ENCODE peak calls at places on chromosomes 12 and 14, in five cellular contexts. One of them, this sample, is unnamed.

GRCh38 chr14:72883963-72884362 is 9.9 kb downstream of the DPF3 start:
- DNase-seq in H1: no peak
- DNase-seq in GM12878: peak; percentile 60
- DNase-seq in A549: no peak
- DNase-seq in HepG2: no peak
- DNase-seq in this sample: no peak

GRCh38 chr14:64998455-64998931 is 11.8 kb downstream of the FNTB start:
- DNase-seq in HepG2: no peak
- DNase-seq in A549: no peak
- DNase-seq in GM12878: no peak
- DNase-seq in H1: no peak
- DNase-seq in this sample: no peak

GRCh38 chr14:69763761-69764510 is 3.0 kb upstream of the SRSF5 start:
- DNase-seq in GM12878: no peak
- DNase-seq in A549: no peak
- DNase-seq in HepG2: no peak
- DNase-seq in H1: no peak
- DNase-seq in this sample: no peak

GRCh38 chr12:121300083-121300819 is 3.7 kb upstream of the CAMKK2 start:
- DNase-seq in H1: no peak
- DNase-seq in GM12878: no peak
- DNase-seq in A549: no peak
- DNase-seq in HepG2: no peak
- DNase-seq in this sample: no peak

GRCh38 chr12:111360325-111360930 is 8.5 kb downstream of the PHETA1 start:
- DNase-seq in H1: no peak
- DNase-seq in A549: no peak
- DNase-seq in HepG2: no peak
- DNase-seq in GM12878: no peak
- DNase-seq in this sample: no peak

GRCh38 chr14:61213930-61214329 is 67.2 kb downstream of the TMEM30B start:
- DNase-seq in A549: no peak
- DNase-seq in HepG2: no peak
- DNase-seq in GM12878: no peak
- DNase-seq in H1: no peak
- DNase-seq in this sample: no peak

GRCh38 chr14:101063121-101063520 is 159.6 kb upstream of the RTL1 start:
- DNase-seq in H1: no peak
- DNase-seq in HepG2: no peak
- DNase-seq in A549: no peak
- DNase-seq in GM12878: no peak
- DNase-seq in this sample: no peak

GRCh38 chr14:56414231-56414630 is 165.4 kb upstream of the TMEM260 start:
- DNase-seq in H1: no peak
- DNase-seq in GM12878: no peak
- DNase-seq in HepG2: no peak
- DNase-seq in A549: no peak
- DNase-seq in this sample: no peak

GRCh38 chr12:57138526-57139272 is 8.7 kb downstream of the LRP1-AS start:
- DNase-seq in GM12878: no peak
- DNase-seq in H1: no peak
- DNase-seq in HepG2: peak; percentile 83
- DNase-seq in A549: no peak
- DNase-seq in this sample: peak; percentile 61

GRCh38 chr14:71437870-71438269 is 494.4 kb upstream of the RGS6 start:
- DNase-seq in H1: no peak
- DNase-seq in A549: no peak
- DNase-seq in GM12878: no peak
- DNase-seq in HepG2: no peak
- DNase-seq in this sample: no peak

GRCh38 chr12:54025507-54026393 is 2.5 kb upstream of the HOXC6 start:
- DNase-seq in HepG2: no peak
- DNase-seq in GM12878: no peak
- DNase-seq in H1: no peak
- DNase-seq in A549: no peak
- DNase-seq in this sample: no peak

GRCh38 chr12:54029529-54030441 is 1.5 kb downstream of the HOXC6 start:
- DNase-seq in A549: no peak
- DNase-seq in HepG2: no peak
- DNase-seq in GM12878: no peak
- DNase-seq in H1: no peak
- DNase-seq in this sample: no peak

GRCh38 chr12:54026640-54027441 is 1.4 kb upstream of the HOXC6 start:
- DNase-seq in H1: no peak
- DNase-seq in HepG2: no peak
- DNase-seq in A549: no peak
- DNase-seq in GM12878: no peak
- DNase-seq in this sample: no peak

GRCh38 chr12:54028324-54029201 is at the start of gene HOXC6:
- DNase-seq in A549: peak; percentile 90
- DNase-seq in H1: no peak
- DNase-seq in GM12878: no peak
- DNase-seq in HepG2: no peak
- DNase-seq in this sample: peak; percentile 75

DNA sequence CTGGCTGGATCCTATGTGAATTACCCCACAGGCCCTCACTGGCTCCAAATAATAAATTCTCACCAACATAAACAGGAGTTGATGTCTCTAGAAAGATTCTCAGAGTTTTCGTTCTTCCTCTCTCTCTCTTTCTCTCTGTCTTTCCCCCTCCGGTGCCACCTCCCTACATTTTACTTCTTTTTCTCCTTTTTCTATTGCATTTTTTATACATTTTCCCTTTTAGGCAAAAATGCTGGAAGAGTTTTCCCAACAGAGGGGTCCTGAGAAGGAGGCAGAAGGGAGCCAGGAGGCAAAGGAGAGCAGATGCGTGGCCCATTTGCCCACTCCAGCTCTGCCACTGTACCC is 826 bp upstream of the HOXC6 start:
- DNase-seq in HepG2: no peak
- DNase-seq in H1: no peak
- DNase-seq in A549: no peak
- DNase-seq in GM12878: no peak
- DNase-seq in this sample: no peak
- TF ChIP-seq KDM1A in HepG2: no peak
- TF ChIP-seq KDM1A in H1: no peak
- TF ChIP-seq KDM1A in A549: no peak
- TF ChIP-seq KDM1A in GM12878: no peak
- TF ChIP-seq KDM1A in this sample: no peak

GRCh38 chr12:71828813-71829212 is 10.7 kb upstream of the TBC1D15 start:
- DNase-seq in GM12878: no peak
- DNase-seq in A549: no peak
- DNase-seq in HepG2: no peak
- DNase-seq in H1: no peak
- DNase-seq in this sample: no peak
- TF ChIP-seq KDM1A in GM12878: no peak
- TF ChIP-seq KDM1A in A549: no peak
- TF ChIP-seq KDM1A in HepG2: no peak
- TF ChIP-seq KDM1A in H1: no peak
- TF ChIP-seq KDM1A in this sample: no peak

DNA sequence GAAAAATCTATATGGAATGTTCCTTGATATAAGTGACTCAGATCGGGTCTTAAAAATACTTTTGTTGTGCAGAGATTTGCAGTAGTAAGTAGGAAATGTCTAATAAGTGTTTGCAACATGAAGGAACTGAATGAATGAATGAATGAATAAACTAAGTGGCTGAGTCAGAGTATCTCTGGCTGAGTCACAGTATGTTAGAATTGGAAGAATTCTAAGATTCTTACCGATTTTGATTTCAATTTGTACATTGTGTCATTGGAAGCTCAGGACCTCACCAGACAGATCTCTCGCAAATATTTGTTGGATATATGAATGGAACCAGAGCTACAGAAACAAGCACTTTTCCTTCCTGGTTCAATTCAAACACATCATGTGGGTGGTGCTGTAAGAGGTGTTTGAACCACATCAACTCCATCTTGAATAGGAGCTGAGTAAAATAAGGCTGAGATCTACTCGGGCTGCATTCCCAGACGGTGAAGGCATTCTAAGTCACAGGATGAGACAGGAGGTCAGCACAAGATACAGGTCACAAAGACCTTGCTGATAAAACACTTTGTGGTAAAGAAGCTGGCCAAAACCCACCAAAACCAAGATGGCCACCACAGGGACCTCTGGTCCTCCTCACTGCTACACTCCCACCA is 123.9 kb upstream of the FOXN3 start:
- DNase-seq in H1: no peak
- DNase-seq in A549: no peak
- DNase-seq in HepG2: no peak
- DNase-seq in GM12878: no peak
- DNase-seq in this sample: no peak
- TF ChIP-seq KDM1A in H1: no peak
- TF ChIP-seq KDM1A in A549: no peak
- TF ChIP-seq KDM1A in HepG2: no peak
- TF ChIP-seq KDM1A in GM12878: no peak
- TF ChIP-seq KDM1A in this sample: no peak

GRCh38 chr14:26286066-26286791 is 311.6 kb downstream of the NOVA1 start:
- DNase-seq in GM12878: no peak
- DNase-seq in H1: no peak
- DNase-seq in HepG2: no peak
- DNase-seq in A549: no peak
- DNase-seq in this sample: no peak

GRCh38 chr14:26286806-26287205 is 311.0 kb downstream of the NOVA1 start:
- DNase-seq in H1: no peak
- DNase-seq in GM12878: no peak
- DNase-seq in HepG2: no peak
- DNase-seq in A549: no peak
- DNase-seq in this sample: no peak

GRCh38 chr14:26281280-26281998 is 316.4 kb downstream of the NOVA1 start:
- DNase-seq in GM12878: no peak
- DNase-seq in A549: peak; percentile 5
- DNase-seq in H1: no peak
- DNase-seq in HepG2: peak; percentile 66
- DNase-seq in this sample: peak; percentile 78

GRCh38 chr14:26276757-26277156 is 321.1 kb downstream of the NOVA1 start:
- DNase-seq in A549: no peak
- DNase-seq in GM12878: no peak
- DNase-seq in HepG2: no peak
- DNase-seq in H1: no peak
- DNase-seq in this sample: no peak

DNA sequence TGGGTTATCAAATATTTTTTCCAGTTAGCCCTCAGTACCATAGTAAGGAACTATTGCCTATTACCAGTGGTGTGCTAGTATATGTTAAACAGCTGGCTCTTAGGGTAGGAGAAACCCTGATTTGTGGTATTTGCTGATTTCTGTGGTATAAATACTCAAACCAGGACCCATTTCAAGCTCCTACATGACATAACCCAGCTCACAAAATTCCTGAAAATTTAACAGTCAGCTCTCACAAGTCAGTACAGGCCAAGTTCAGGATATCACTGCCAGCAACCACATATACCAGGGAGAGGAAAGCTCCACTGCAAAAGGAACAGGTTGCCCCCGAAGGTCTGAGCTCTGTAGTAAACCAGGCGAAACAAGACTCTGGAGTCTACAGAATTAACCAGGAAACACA is 315.3 kb downstream of the NOVA1 start:
- DNase-seq in A549: no peak
- DNase-seq in HepG2: no peak
- DNase-seq in GM12878: no peak
- DNase-seq in H1: no peak
- DNase-seq in this sample: no peak
- TF ChIP-seq KDM1A in A549: no peak
- TF ChIP-seq KDM1A in HepG2: no peak
- TF ChIP-seq KDM1A in GM12878: no peak
- TF ChIP-seq KDM1A in H1: no peak
- TF ChIP-seq KDM1A in this sample: no peak

GRCh38 chr12:46794593-46795190 is 31.1 kb downstream of the SLC38A4 start:
- DNase-seq in HepG2: no peak
- DNase-seq in H1: no peak
- DNase-seq in GM12878: peak; percentile 28
- DNase-seq in A549: no peak
- DNase-seq in this sample: no peak
- TF ChIP-seq KDM1A in HepG2: no peak
- TF ChIP-seq KDM1A in H1: no peak
- TF ChIP-seq KDM1A in GM12878: no peak
- TF ChIP-seq KDM1A in A549: no peak
- TF ChIP-seq KDM1A in this sample: no peak

DNA sequence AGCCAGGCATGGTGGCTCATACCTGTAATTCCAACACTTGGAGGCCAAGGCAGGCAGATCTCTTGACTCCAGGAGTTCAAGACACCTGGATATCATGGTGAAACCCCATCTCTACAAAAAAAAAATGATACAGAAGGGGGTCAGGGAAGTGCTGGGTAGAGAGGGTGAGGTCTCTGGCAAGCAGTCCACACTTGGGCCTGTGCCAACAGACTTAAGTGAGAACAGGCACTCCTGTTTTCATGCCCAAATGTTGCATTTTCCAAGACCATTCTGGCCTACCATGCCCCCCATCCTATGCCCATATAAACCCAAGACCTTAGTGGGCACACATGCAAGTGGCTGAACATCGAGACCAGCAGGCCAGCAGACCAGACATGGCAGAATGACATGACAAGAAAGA is 16.0 kb upstream of the CMAS start:
- DNase-seq in H1: no peak
- DNase-seq in GM12878: no peak
- DNase-seq in A549: no peak
- DNase-seq in HepG2: no peak
- DNase-seq in this sample: no peak
- TF ChIP-seq KDM1A in H1: no peak
- TF ChIP-seq KDM1A in GM12878: no peak
- TF ChIP-seq KDM1A in A549: no peak
- TF ChIP-seq KDM1A in HepG2: no peak
- TF ChIP-seq KDM1A in this sample: no peak

DNA sequence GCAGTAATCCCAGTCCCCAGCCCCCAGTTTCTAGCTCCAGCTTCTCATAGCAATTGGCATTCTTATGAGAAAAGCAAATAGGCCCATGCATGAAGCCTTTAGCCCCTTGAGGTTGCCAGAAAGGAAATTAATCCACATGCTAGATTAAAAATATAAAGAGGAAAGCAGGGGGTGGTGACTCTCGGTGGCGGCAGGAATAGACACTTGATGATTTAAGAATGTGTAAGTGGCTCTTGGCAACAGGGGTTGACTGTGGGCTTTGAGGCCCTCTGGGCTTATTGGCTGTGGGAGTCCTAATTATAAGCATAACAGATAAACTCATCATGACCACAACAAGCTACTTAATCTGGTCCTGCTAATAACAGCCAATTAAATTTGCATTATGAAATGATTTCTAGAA is 1367.3 kb upstream of the FLRT2 start:
- DNase-seq in A549: no peak
- DNase-seq in H1: no peak
- DNase-seq in GM12878: no peak
- DNase-seq in HepG2: no peak
- DNase-seq in this sample: no peak
- TF ChIP-seq KDM1A in A549: no peak
- TF ChIP-seq KDM1A in H1: no peak
- TF ChIP-seq KDM1A in GM12878: no peak
- TF ChIP-seq KDM1A in HepG2: no peak
- TF ChIP-seq KDM1A in this sample: no peak

GRCh38 chr12:94813314-94813713 is 163.0 kb upstream of the TMCC3 start:
- DNase-seq in A549: no peak
- DNase-seq in GM12878: no peak
- DNase-seq in HepG2: no peak
- DNase-seq in H1: no peak
- DNase-seq in this sample: no peak
- TF ChIP-seq KDM1A in A549: no peak
- TF ChIP-seq KDM1A in GM12878: peak; percentile 37
- TF ChIP-seq KDM1A in HepG2: no peak
- TF ChIP-seq KDM1A in H1: no peak
- TF ChIP-seq KDM1A in this sample: no peak

This sample was measured in K562.